ENCODE peak calls at places on chromosomes 1 and 21, in four cellular contexts. H is 8988T, K is glomerular endothelial cell, X is tibial nerve. B is an unnamed sample.

GRCh38 chr1:27542463-27543273 is 52.7 kb upstream of the WASF2 start:
- DNase-seq in H (peak), K (no peak), X (no peak), B (no peak)

GRCh38 chr1:48859429-48859828 is 82.7 kb upstream of the BEND5 start:
- DNase-seq in H (no peak), K (no peak), X (no peak), B (no peak)

GRCh38 chr1:36223373-36223995 is 759 bp upstream of the THRAP3 start:
- DNase-seq in H (no peak), K (no peak), X (no peak), B (peak)

GRCh38 chr1:155012052-155012546 is 9.5 kb downstream of the ZBTB7B start:
- DNase-seq in H (no peak), K (no peak), X (peak), B (peak)

GRCh38 chr21:33383056-33383888 is 19.9 kb upstream of the IFNGR2 start:
- DNase-seq in H (no peak), K (no peak), X (no peak), B (no peak)

GRCh38 chr21:26804895-26805609 is 40.2 kb downstream of the ADAMTS1 start:
- DNase-seq in H (no peak), K (no peak), X (no peak), B (no peak)

GRCh38 chr1:1672181-1672965 is 13.6 kb upstream of the CDK11B start:
- DNase-seq in H (no peak), K (no peak), X (peak), B (no peak)

GRCh38 chr1:210573141-210573540 is 244.4 kb downstream of the HHAT start:
- DNase-seq in H (no peak), K (no peak), X (no peak), B (no peak)

GRCh38 chr1:93180723-93181613 is at the start of gene CCDC18:
- DNase-seq in H (no peak), K (no peak), X (no peak), B (no peak)